ENCODE peak calls at places on chromosomes 11 and 22, in five cellular contexts. B is transverse colon, L is left ventricle myocardium inferior, O is fibroblast of lung, U is pancreas. D is an unnamed sample.
A peak's percentile ranks its signal among the peaks of the same experiment; 100 is the strongest.

GRCh38 chr11:130145975-130146776 is 13.4 kb upstream of the ST14 start:
- DNase-seq in B (peak; percentile 88), L (peak; percentile 40), O (no peak), U (peak; percentile 83), D (peak; percentile 46)

GRCh38 chr11:13054278-13054677 is 45.2 kb downstream of the RASSF10 start:
- DNase-seq in B (no peak), L (no peak), O (no peak), U (no peak), D (no peak)

GRCh38 chr11:57249384-57250319 is 12.6 kb upstream of the APLNR start:
- DNase-seq in B (peak; percentile 75), L (peak; percentile 62), O (peak; percentile 72), U (no peak), D (peak; percentile 78)

GRCh38 chr22:37454857-37455686 is 27.8 kb upstream of the ELFN2 start:
- DNase-seq in B (no peak), L (no peak), O (peak; percentile 79), U (no peak), D (peak; percentile 93)

GRCh38 chr11:125784678-125785077 is 3.2 kb upstream of the PATE3 start:
- DNase-seq in B (no peak), L (no peak), O (no peak), U (no peak), D (no peak)

GRCh38 chr11:29333993-29334780 is 682.6 kb downstream of the KCNA4 start:
- DNase-seq in B (no peak), L (no peak), O (peak; percentile 67), U (no peak), D (peak; percentile 84)

GRCh38 chr11:134343646-134344045 is 11.9 kb downstream of the GLB1L2 start:
- DNase-seq in B (no peak), L (no peak), O (no peak), U (no peak), D (no peak)

GRCh38 chr11:77002776-77003175 is 31.4 kb upstream of the B3GNT6 start:
- DNase-seq in B (no peak), L (no peak), O (no peak), U (no peak), D (no peak)

GRCh38 chr22:32204856-32205722 is at the start of gene RFPL2:
- DNase-seq in B (peak; percentile 32), L (no peak), O (no peak), U (peak; percentile 45), D (peak; percentile 11)

GRCh38 chr22:28923826-28924732 is 40.7 kb downstream of the ZNRF3 start:
- DNase-seq in B (peak; percentile 38), L (no peak), O (no peak), U (peak; percentile 87), D (no peak)

GRCh38 chr22:49992921-49993648 is 19.5 kb downstream of the IL17REL start:
- DNase-seq in B (peak; percentile 83), L (peak; percentile 61), O (peak; percentile 37), U (peak; percentile 84), D (peak; percentile 64)

GRCh38 chr11:64233913-64234839 is at the start of gene VEGFB:
- DNase-seq in B (peak; percentile 86), L (peak; percentile 81), O (peak; percentile 34), U (peak; percentile 89), D (no peak)

GRCh38 chr11:46916669-46917108 is 1.7 kb downstream of the LRP4 start:
- DNase-seq in B (peak; percentile 62), L (peak; percentile 70), O (peak; percentile 72), U (peak; percentile 79), D (peak; percentile 72)

GRCh38 chr11:105790841-105791240 is 181.0 kb downstream of the GRIA4 start:
- DNase-seq in B (no peak), L (no peak), O (no peak), U (no peak), D (no peak)

GRCh38 chr22:36365020-36365411 is 22.8 kb downstream of the MYH9 start:
- DNase-seq in B (peak; percentile 75), L (peak; percentile 44), O (peak; percentile 98), U (no peak), D (peak; percentile 88)

GRCh38 chr11:128568166-128568778 is 19.1 kb downstream of the ETS1 start:
- DNase-seq in B (no peak), L (peak; percentile 28), O (no peak), U (no peak), D (no peak)

GRCh38 chr22:46007003-46007847 is 30.3 kb upstream of the WNT7B start:
- DNase-seq in B (peak; percentile 45), L (peak; percentile 63), O (peak; percentile 64), U (peak; percentile 85), D (peak; percentile 54)
- H3K4me3 ChIP-seq in B (no peak overlapping the region), L (peak overlapping the region; percentile 31), O (peak overlapping the region; percentile 44), U (no peak overlapping the region), D (no peak overlapping the region)

GRCh38 chr22:43783777-43784176 is 28.3 kb downstream of the EFCAB6 start:
- DNase-seq in B (no peak), L (no peak), O (no peak), U (no peak), D (peak; percentile 8)
- TF ChIP-seq CTCF in B (no peak), L (no peak), O (no peak), U (no peak), D (peak; percentile 36)

DNA sequence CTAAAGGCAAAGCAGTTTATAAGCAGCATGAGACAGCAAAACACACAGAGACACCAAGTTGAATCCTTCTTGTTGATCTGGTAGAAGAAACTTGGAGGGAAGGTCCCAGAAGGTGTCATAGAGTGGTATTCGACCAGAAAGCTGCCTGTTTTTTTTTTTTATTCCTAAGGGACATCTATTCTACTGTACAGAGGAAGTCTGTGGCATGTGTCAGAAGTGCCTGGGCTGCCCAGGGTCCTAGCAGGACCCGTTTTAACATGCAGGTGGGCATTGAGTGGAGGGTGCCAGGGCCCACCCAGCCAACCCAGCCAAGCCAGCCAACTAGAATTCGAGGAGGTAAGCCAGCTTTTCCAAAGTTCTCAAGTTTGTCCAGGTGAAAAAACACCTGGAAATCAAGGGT is 68.0 kb upstream of the ATXN10 start:
- DNase-seq in B (no peak), L (no peak), O (no peak), U (peak; percentile 18), D (no peak)
- H3K4me3 ChIP-seq in B (no peak overlapping the region), L (no peak overlapping the region), O (no peak overlapping the region), U (no peak overlapping the region), D (no peak overlapping the region)

GRCh38 chr22:27490080-27490479 is 311.5 kb downstream of the MN1 start:
- DNase-seq in B (no peak), L (no peak), O (no peak), U (no peak), D (no peak)

GRCh38 chr22:27488456-27489224 is 312.9 kb downstream of the MN1 start:
- DNase-seq in B (no peak), L (no peak), O (peak; percentile 7), U (no peak), D (peak; percentile 28)

GRCh38 chr22:27485842-27486241 is 315.7 kb downstream of the MN1 start:
- DNase-seq in B (no peak), L (no peak), O (no peak), U (no peak), D (no peak)

GRCh38 chr22:27489265-27489675 is 312.3 kb downstream of the MN1 start:
- DNase-seq in B (peak; percentile 86), L (no peak), O (peak; percentile 21), U (peak; percentile 78), D (peak; percentile 57)

DNA sequence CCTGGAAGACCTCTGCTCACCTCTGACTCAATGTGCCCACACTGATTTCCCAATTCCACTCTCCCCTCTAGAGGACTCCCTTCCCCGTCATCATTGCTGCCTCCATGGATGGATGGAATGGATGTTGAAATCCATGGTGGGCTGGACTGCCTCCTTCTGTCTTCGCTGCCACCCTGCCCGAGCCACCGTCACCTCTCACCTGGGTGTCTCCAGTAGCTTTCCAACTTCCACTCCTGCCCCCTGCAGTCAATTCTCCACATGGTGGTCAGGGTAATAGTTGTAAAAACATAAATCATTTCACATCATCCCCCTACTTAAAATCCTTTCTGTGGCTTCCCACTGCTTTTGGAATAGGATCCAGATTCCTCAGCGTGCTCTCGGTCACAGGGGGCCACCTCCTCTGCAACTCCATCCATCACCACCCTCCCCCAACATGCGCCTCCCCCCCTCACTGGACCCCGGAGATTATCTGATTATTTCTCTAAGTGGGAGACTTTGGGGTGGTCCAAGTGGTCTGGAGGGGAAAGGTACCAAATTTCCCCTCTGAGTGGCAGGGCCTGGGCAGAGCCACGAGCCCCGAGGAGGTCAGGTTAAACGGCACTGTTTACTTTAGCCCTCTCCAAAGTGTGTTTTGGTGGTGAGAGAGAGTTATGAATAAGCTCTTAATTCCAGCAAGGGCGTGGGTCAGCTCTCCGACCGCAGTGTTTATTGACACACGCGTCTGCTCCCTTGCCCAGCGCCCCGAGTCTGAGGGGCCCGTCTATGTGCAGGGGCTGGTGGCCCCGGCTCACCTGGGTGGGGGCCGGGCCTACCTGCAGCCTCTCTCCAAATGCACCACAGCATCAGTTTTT is 313.7 kb downstream of the MN1 start:
- DNase-seq in B (no peak), L (no peak), O (peak; percentile 52), U (no peak), D (peak; percentile 71)
- TF ChIP-seq CTCF in B (no peak), L (no peak), O (no peak), U (no peak), D (peak; percentile 24)

DNA sequence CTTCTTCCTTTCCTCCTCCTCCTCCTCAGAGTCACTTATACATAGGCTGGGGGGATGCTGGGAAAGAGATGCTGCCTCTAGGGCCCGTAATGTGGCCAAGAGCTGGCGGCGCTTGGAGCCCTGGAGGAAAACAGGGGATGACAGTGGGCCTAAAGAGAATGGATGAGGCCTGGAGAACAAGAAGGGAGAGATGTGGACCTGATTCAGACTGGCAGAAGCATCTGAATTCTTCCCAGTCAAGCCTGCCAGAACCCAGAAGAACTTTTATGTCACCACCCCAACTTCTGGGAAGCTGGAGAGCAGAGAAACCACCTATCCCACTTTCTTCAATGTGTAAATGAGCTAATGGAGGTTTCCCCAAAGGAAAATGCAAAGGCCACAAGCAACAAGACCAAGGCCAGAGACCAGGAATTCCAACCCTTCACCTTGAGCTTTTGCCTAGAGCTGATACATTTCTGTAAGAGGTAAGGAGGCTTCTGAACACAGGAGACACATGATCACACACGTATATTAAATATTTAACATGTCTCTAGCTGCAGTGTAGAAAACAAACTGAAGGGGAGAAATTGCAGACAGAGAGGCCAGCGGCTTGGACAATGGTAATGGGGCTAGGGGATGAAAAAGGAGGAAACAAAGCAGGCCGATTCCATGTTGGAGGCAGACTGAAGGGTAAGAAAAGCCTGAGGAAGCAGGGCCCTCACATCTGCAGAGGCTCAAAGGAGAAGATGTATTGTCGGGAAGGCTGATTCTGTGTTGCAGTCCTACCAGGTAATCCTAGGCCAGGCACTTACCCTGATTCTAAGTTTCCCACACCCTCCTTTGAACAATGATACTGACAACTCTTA is 1.1 kb downstream of the RRP8 start:
- DNase-seq in B (no peak), L (no peak), O (no peak), U (no peak), D (no peak)
- H3K4me3 ChIP-seq in B (peak overlapping the region; percentile 78), L (peak overlapping the region; percentile 90), O (peak overlapping the region; percentile 84), U (peak overlapping the region; percentile 76), D (peak overlapping the region; percentile 99)

GRCh38 chr22:33274214-33274828 is 216.1 kb upstream of the SYN3 start:
- DNase-seq in B (peak; percentile 24), L (no peak), O (no peak), U (no peak), D (peak; percentile 6)
- TF ChIP-seq CTCF in B (peak; percentile 21), L (no peak), O (peak; percentile 21), U (no peak), D (peak; percentile 50)